ENCODE peak calls at places on chromosomes 16 and 17, in ten cellular contexts. K, C, S, T, U, P, R, Y, O and M are unnamed samples.

GRCh38 chr16:12323007-12323699 is 346.6 kb downstream of the SNX29 start:
- DNase-seq in O (no peak), T (peak; percentile 44), K (no peak), Y (no peak), U (no peak), R (no peak), P (no peak), S (no peak), C (no peak), M (no peak)

GRCh38 chr16:69567031-69567680 is 1.4 kb downstream of the NFAT5 start:
- DNase-seq in K (peak; percentile 41), P (peak; percentile 21), R (no peak), Y (no peak), S (no peak), T (peak; percentile 52), U (no peak), C (no peak), O (peak; percentile 54), M (no peak)

GRCh38 chr17:10649031-10649430 is 8.1 kb downstream of the MYH3 start:
- DNase-seq in K (no peak), Y (no peak), T (no peak), S (no peak), C (peak; percentile 21), P (no peak), O (no peak), U (no peak), R (peak; percentile 29), M (no peak)

GRCh38 chr17:76238847-76239537 is 1.3 kb downstream of the RNF157 start:
- DNase-seq in O (no peak), P (no peak), K (no peak), C (no peak), U (no peak), S (no peak), T (no peak), Y (no peak), R (no peak), M (no peak)

GRCh38 chr17:69223809-69224208 is 4.8 kb downstream of the ABCA10 start:
- DNase-seq in P (no peak), O (peak; percentile 17), R (no peak), C (peak; percentile 81), U (no peak), Y (no peak), S (no peak), T (no peak), K (no peak), M (no peak)

GRCh38 chr16:30458561-30459394 is 13.1 kb upstream of the SEPHS2 start:
- DNase-seq in Y (no peak), T (peak; percentile 99), K (no peak), C (no peak), P (no peak), S (peak; percentile 23), R (no peak), O (peak; percentile 77), U (no peak), M (no peak)

GRCh38 chr16:47392114-47392513 is 68.7 kb downstream of the ITFG1 start:
- DNase-seq in T (peak; percentile 94), C (no peak), O (peak; percentile 31), K (peak; percentile 17), U (no peak), R (no peak), S (no peak), Y (no peak), P (no peak), M (no peak)

GRCh38 chr17:62888148-62888547 is 77.9 kb upstream of the TANC2 start:
- DNase-seq in C (no peak), T (no peak), U (no peak), Y (no peak), R (no peak), P (no peak), K (no peak), O (no peak), S (no peak), M (no peak)

GRCh38 chr17:61399131-61400057 is at the start of gene TBX2:
- DNase-seq in U (no peak), S (peak; percentile 76), R (peak; percentile 82), C (peak; percentile 86), P (peak; percentile 47), Y (no peak), K (peak; percentile 77), T (no peak), O (no peak), M (peak; percentile 96)

GRCh38 chr17:43434902-43435319 is 36.1 kb downstream of the ARL4D start:
- DNase-seq in U (no peak), P (no peak), Y (no peak), O (no peak), T (no peak), S (no peak), K (no peak), C (no peak), R (no peak), M (no peak)

GRCh38 chr17:40319651-40320550 is 10.9 kb downstream of the RARA start:
- DNase-seq in O (no peak), S (peak; percentile 13), C (no peak), R (no peak), P (no peak), U (no peak), Y (no peak), T (peak; percentile 49), K (no peak), M (no peak)

GRCh38 chr17:56681561-56682266 is 88.2 kb downstream of the NOG start:
- DNase-seq in T (peak; percentile 88), O (no peak), S (no peak), Y (no peak), K (peak; percentile 58), C (peak; percentile 65), U (no peak), P (no peak), R (peak; percentile 54), M (no peak)

DNA sequence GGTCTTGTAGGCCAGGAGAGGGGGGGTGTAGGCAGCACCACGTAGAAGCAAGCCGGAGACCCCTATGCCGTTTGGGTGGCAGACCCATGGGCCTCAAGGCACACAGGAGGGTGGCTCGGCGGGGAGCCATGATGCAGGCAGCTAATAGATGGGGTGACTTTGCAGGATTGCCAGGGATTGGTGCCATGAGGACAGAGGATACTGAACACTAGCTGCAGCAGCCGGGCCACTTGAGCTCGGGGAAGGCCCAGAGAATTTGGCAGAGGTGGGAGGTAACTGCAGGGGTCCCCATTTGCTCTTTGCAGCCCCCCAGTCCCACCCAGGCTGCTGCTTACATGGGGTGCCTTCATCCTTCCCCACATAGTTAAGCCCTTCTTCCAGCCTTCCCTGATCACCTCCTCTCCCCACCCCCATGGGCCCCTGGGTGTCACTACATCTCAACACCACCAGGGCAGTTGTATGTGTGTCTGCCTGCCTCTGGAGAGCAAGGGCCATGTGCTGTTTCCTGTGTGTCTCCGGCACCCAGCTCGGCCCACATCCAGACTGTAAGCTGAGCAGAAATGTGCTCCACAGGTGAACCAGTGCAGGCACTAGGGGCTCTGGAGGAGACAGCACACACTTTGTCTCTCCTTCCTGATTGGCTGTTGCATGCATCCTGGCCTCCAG is 52.1 kb downstream of the SREBF1 start:
- DNase-seq in U (no peak), C (no peak), K (no peak), R (no peak), P (no peak), Y (no peak), O (no peak), S (no peak), T (peak; percentile 48), M (no peak)
- TF ChIP-seq CTCF in U (peak; percentile 36), C (peak; percentile 7), K (peak; percentile 36), R (peak; percentile 23), P (no peak), Y (peak; percentile 59), O (no peak), S (peak; percentile 18), T (peak; percentile 20), M (peak; percentile 28)

GRCh38 chr17:82383411-82383810 is 11.8 kb downstream of the UTS2R start:
- DNase-seq in O (no peak), U (no peak), R (no peak), Y (no peak), C (no peak), P (no peak), K (no peak), T (no peak), S (peak; percentile 62), M (no peak)

GRCh38 chr17:82385559-82386255 is 14.1 kb downstream of the UTS2R start:
- DNase-seq in R (no peak), Y (no peak), O (no peak), U (no peak), C (no peak), P (no peak), S (no peak), T (no peak), K (no peak), M (no peak)

GRCh38 chr17:82384051-82384729 is 12.6 kb downstream of the UTS2R start:
- DNase-seq in O (no peak), U (no peak), R (no peak), T (no peak), K (no peak), P (no peak), S (no peak), Y (no peak), C (no peak), M (no peak)

GRCh38 chr17:82386256-82386831 is 14.8 kb downstream of the UTS2R start:
- DNase-seq in Y (no peak), R (no peak), K (no peak), O (no peak), C (no peak), S (no peak), U (no peak), T (no peak), P (no peak), M (no peak)

GRCh38 chr17:82384730-82385429 is 13.3 kb downstream of the UTS2R start:
- DNase-seq in T (no peak), P (no peak), K (peak; percentile 78), O (no peak), C (no peak), U (no peak), Y (no peak), S (peak; percentile 45), R (no peak), M (no peak)
- TF ChIP-seq CTCF in T (no peak), P (no peak), K (no peak), O (no peak), C (no peak), U (no peak), Y (no peak), S (no peak), R (no peak), M (no peak)

GRCh38 chr17:79974786-79975497 is 60.7 kb downstream of the TBC1D16 start:
- DNase-seq in U (no peak), S (no peak), K (no peak), O (no peak), T (peak; percentile 30), C (no peak), R (no peak), P (peak; percentile 31), Y (no peak), M (no peak)
- TF ChIP-seq CTCF in U (peak; percentile 75), S (peak; percentile 44), K (no peak), O (peak; percentile 41), T (peak; percentile 45), C (no peak), R (no peak), P (peak; percentile 35), Y (peak; percentile 41), M (peak; percentile 14)

DNA sequence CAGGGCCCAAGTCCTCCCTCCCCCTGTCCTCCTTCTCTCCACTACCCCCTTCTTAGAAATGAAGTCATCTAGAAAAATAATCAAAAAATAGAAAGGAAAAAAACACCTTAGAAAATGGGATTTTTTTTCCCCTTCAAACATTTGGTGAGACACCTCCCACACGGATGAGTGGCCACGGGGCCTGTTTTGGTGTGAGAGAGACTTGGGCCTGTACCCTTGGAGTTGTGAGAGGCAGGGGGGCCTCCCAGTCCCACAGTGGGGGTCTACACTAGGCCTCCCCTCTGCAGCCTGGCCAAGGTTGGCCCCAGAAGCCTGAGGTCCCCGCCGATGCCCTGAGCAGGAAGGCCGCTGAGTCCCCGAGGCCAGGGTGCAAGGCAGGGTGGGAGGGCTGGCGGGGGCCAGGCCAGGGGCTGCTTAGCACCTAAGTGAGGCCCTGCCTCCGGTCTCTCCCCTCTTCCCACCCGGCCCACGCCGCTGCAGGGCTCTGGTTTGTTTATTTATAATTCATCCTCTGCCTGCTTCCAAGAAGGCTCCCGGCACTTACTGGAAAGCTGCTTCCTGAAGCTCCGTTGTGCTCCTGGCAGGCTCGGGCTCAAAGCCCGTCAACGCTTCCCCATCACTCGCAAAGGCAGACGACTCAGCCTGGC is 26.4 kb downstream of the NPTX1 start:
- DNase-seq in K (no peak), O (no peak), U (no peak), S (no peak), R (no peak), T (no peak), C (no peak), P (no peak), Y (no peak), M (no peak)
- TF ChIP-seq CTCF in K (no peak), O (no peak), U (no peak), S (no peak), R (no peak), T (no peak), C (no peak), P (no peak), Y (no peak), M (no peak)